ENCODE peak calls at places on chromosomes 6 and 20, in eight cellular contexts. T is BJ; G is iPS-NIHi11; F is NT2/D1; D is mucosa of gallbladder; S is RPMI8226; B is stimulated activated naive CD4-positive, alpha-beta T cell; R is HL-60. Z is an unnamed sample.

GRCh38 chr6:167136376-167136775 is 13.5 kb downstream of the CCR6 start:
- DNase-seq in T (no peak), G (no peak), F (no peak), D (no peak), S (no peak), B (no peak), R (no peak), Z (no peak)

GRCh38 chr6:36285187-36285612 is 15.3 kb downstream of the PNPLA1 start:
- DNase-seq in T (no peak), G (peak), F (no peak), D (no peak), S (no peak), B (no peak), R (peak), Z (no peak)

GRCh38 chr20:47336013-47336754 is 20.3 kb downstream of the ZMYND8 start:
- DNase-seq in T (peak), G (no peak), F (no peak), D (peak), S (no peak), B (no peak), R (no peak), Z (no peak)

GRCh38 chr20:25300496-25301170 is 52.7 kb downstream of the PYGB start:
- DNase-seq in T (no peak), G (no peak), F (no peak), D (no peak), S (peak), B (no peak), R (no peak), Z (no peak)

GRCh38 chr6:46051962-46052361 is 36.3 kb upstream of the CLIC5 start:
- DNase-seq in T (no peak), G (no peak), F (no peak), D (no peak), S (no peak), B (no peak), R (no peak), Z (no peak)

GRCh38 chr6:131039345-131039680 is 23.7 kb downstream of the EPB41L2 start:
- DNase-seq in T (no peak), G (no peak), F (no peak), D (no peak), S (no peak), B (no peak), R (no peak), Z (no peak)

GRCh38 chr6:93416575-93417420 is 2.6 kb downstream of the EPHA7 start:
- DNase-seq in T (no peak), G (peak), F (no peak), D (peak), S (no peak), B (no peak), R (no peak), Z (no peak)

GRCh38 chr6:152973916-152974315 is 8.9 kb downstream of the FBXO5 start:
- DNase-seq in T (no peak), G (no peak), F (no peak), D (no peak), S (no peak), B (no peak), R (no peak), Z (no peak)

GRCh38 chr6:156842598-156843250 is 65.5 kb downstream of the ARID1B start:
- DNase-seq in T (no peak), G (no peak), F (no peak), D (no peak), S (no peak), B (no peak), R (no peak), Z (no peak)

GRCh38 chr20:20293986-20294385 is 73.9 kb upstream of the INSM1 start:
- DNase-seq in T (no peak), G (no peak), F (no peak), D (no peak), S (no peak), B (no peak), R (no peak), Z (no peak)

GRCh38 chr6:62516287-62517152 is 230.5 kb upstream of the KHDRBS2 start:
- DNase-seq in T (no peak), G (peak), F (peak), D (no peak), S (no peak), B (no peak), R (no peak), Z (no peak)

GRCh38 chr6:72622094-72622540 is 253 bp downstream of the KCNQ5 start:
- DNase-seq in T (no peak), G (peak), F (no peak), D (peak), S (peak), B (peak), R (no peak), Z (no peak)

GRCh38 chr6:153001767-153002612 is 519 bp downstream of the MTRF1L start:
- DNase-seq in T (no peak), G (peak), F (no peak), D (no peak), S (peak), B (no peak), R (no peak), Z (no peak)

GRCh38 chr6:21000391-21000801 is 466.1 kb downstream of the CDKAL1 start:
- DNase-seq in T (no peak), G (no peak), F (no peak), D (no peak), S (no peak), B (no peak), R (no peak), Z (no peak)

GRCh38 chr20:16944753-16945152 is 196.6 kb downstream of the OTOR start:
- DNase-seq in T (no peak), G (no peak), F (no peak), D (no peak), S (no peak), B (no peak), R (no peak), Z (no peak)

GRCh38 chr6:24428615-24429014 is 25.9 kb downstream of the MRS2 start:
- DNase-seq in T (no peak), G (no peak), F (no peak), D (no peak), S (no peak), B (no peak), R (no peak), Z (no peak)

GRCh38 chr20:22312744-22313346 is 271.5 kb downstream of the FOXA2 start:
- DNase-seq in T (no peak), G (peak), F (peak), D (peak), S (no peak), B (no peak), R (no peak), Z (no peak)

GRCh38 chr6:159044899-159045727 is at the start of gene TAGAP:
- DNase-seq in T (no peak), G (peak), F (no peak), D (peak), S (peak), B (peak), R (peak), Z (peak)

GRCh38 chr20:43538855-43539700 is 19.7 kb upstream of the SGK2 start:
- DNase-seq in T (no peak), G (no peak), F (no peak), D (no peak), S (no peak), B (no peak), R (no peak), Z (no peak)

GRCh38 chr6:34374112-34374907 is 18.2 kb downstream of the NUDT3 start:
- DNase-seq in T (no peak), G (no peak), F (no peak), D (no peak), S (peak), B (no peak), R (no peak), Z (no peak)

GRCh38 chr20:50120935-50121693 is 8.2 kb upstream of the UBE2V1 start:
- DNase-seq in T (no peak), G (peak), F (no peak), D (peak), S (peak), B (peak), R (no peak), Z (peak)

GRCh38 chr20:10715035-10715434 is 41.2 kb upstream of the JAG1 start:
- DNase-seq in T (no peak), G (no peak), F (no peak), D (no peak), S (no peak), B (no peak), R (no peak), Z (no peak)

GRCh38 chr20:36676701-36677421 is 30.9 kb upstream of the SLA2 start:
- DNase-seq in T (no peak), G (peak), F (no peak), D (no peak), S (no peak), B (no peak), R (no peak), Z (no peak)

GRCh38 chr20:3539708-3540107 is 68.9 kb downstream of the ATRN start:
- DNase-seq in T (no peak), G (no peak), F (no peak), D (no peak), S (no peak), B (no peak), R (no peak), Z (no peak)

GRCh38 chr20:48841861-48842529 is 14.2 kb upstream of the PREX1 start:
- DNase-seq in T (peak), G (no peak), F (no peak), D (no peak), S (no peak), B (no peak), R (no peak), Z (no peak)

GRCh38 chr20:63084563-63084927 is 77.8 kb upstream of the BHLHE23 start:
- DNase-seq in T (no peak), G (peak), F (no peak), D (no peak), S (no peak), B (no peak), R (no peak), Z (peak)

GRCh38 chr6:82017316-82017715 is 230.2 kb downstream of the IBTK start:
- DNase-seq in T (no peak), G (peak), F (peak), D (no peak), S (no peak), B (no peak), R (no peak), Z (no peak)